ENCODE peak calls at places on chromosomes 4 and X, in five cellular contexts. Q is upper lobe of left lung, G is K562, K is HepG2, F is GM12878. D is an unnamed sample.

GRCh38 chr4:155400893-155401292 is 24.1 kb upstream of the MAP9 start:
- ATAC-seq in Q (no peak), F (no peak), K (no peak), G (no peak), D (no peak)

GRCh38 chr4:140267576-140267975 is 105.9 kb upstream of the SCOC start:
- ATAC-seq in G (no peak), Q (no peak), K (peak; percentile 70), F (no peak), D (no peak)

GRCh38 chr4:17597517-17597916 is 16.9 kb upstream of the MED28 start:
- ATAC-seq in G (peak; percentile 85), K (peak; percentile 92), Q (no peak), F (no peak), D (no peak)

GRCh38 chrX:38806054-38806389 is 4.8 kb downstream of the MID1IP1 start:
- ATAC-seq in K (no peak), Q (no peak), F (peak; percentile 1), G (peak; percentile 1), D (no peak)

GRCh38 chr4:186693159-186693815 is 30.4 kb downstream of the FAT1 start:
- ATAC-seq in G (peak; percentile 76), Q (peak; percentile 88), F (no peak), K (no peak), D (peak; percentile 82)

GRCh38 chr4:155772459-155773195 is 13.8 kb downstream of the GUCY1B1 start:
- ATAC-seq in G (no peak), K (no peak), Q (no peak), F (no peak), D (peak; percentile 25)

GRCh38 chrX:16931371-16931770 is 15.1 kb upstream of the REPS2 start:
- ATAC-seq in G (peak; percentile 80), K (no peak), Q (no peak), F (no peak), D (no peak)

GRCh38 chr4:53960843-53961242 is 103.6 kb downstream of the CHIC2 start:
- ATAC-seq in Q (no peak), F (no peak), K (peak; percentile 86), G (no peak), D (no peak)

GRCh38 chr4:41135761-41136160 is 78.6 kb downstream of the APBB2 start:
- ATAC-seq in F (no peak), Q (peak; percentile 41), K (no peak), G (no peak), D (no peak)

GRCh38 chr4:92047209-92047877 is 256.4 kb upstream of the GRID2 start:
- ATAC-seq in F (no peak), Q (no peak), G (no peak), K (no peak), D (no peak)

GRCh38 chr4:37983951-37984350 is 23.8 kb downstream of the PTTG2 start:
- ATAC-seq in G (no peak), F (no peak), Q (no peak), K (no peak), D (no peak)

GRCh38 chr4:20480161-20480947 is 219.9 kb upstream of the PACRGL start:
- ATAC-seq in G (peak; percentile 73), Q (no peak), K (no peak), F (no peak), D (no peak)

GRCh38 chr4:125243835-125244397 is 70.8 kb upstream of the FAT4 start:
- ATAC-seq in G (no peak), K (no peak), F (no peak), Q (no peak), D (no peak)

GRCh38 chrX:28610746-28611145 is 23.5 kb downstream of the IL1RAPL1 start:
- ATAC-seq in K (no peak), F (no peak), G (no peak), Q (no peak), D (no peak)

GRCh38 chrX:39724544-39724943 is 373.2 kb downstream of the BCOR start:
- ATAC-seq in K (no peak), F (peak; percentile 45), G (peak; percentile 62), Q (no peak), D (no peak)

GRCh38 chrX:24799078-24799477 is 105.4 kb downstream of the POLA1 start:
- ATAC-seq in F (no peak), K (no peak), G (no peak), Q (no peak), D (no peak)

GRCh38 chrX:140766024-140766611 is 56.6 kb downstream of the LINC00632 start:
- ATAC-seq in G (peak; percentile 47), F (peak; percentile 63), Q (peak; percentile 83), K (peak; percentile 39), D (no peak)

GRCh38 chrX:31227250-31227649 is 155.4 kb upstream of the FTHL17 start:
- ATAC-seq in Q (peak; percentile 45), K (peak; percentile 77), F (no peak), G (no peak), D (no peak)

GRCh38 chr4:124883642-124884041 is 171.1 kb upstream of the ANKRD50 start:
- ATAC-seq in G (no peak), K (no peak), Q (no peak), F (no peak), D (no peak)

GRCh38 chr4:176276710-176277109 is 7.7 kb upstream of the ASB5 start:
- ATAC-seq in F (no peak), Q (no peak), K (peak; percentile 24), G (peak; percentile 11), D (no peak)

GRCh38 chr4:113303315-113303714 is 253.9 kb downstream of the ANK2 start:
- ATAC-seq in K (no peak), Q (no peak), F (no peak), G (no peak), D (no peak)

GRCh38 chr4:4377683-4378082 is 9.2 kb upstream of the NSG1 start:
- ATAC-seq in K (no peak), F (no peak), G (peak; percentile 21), Q (peak; percentile 37), D (no peak)

GRCh38 chr4:158161561-158162354 is 11.1 kb downstream of the GASK1B start:
- ATAC-seq in F (no peak), Q (peak; percentile 95), G (no peak), K (no peak), D (peak; percentile 92)
- TF ChIP-seq EP300 in F (no peak), Q (no peak), G (no peak), K (no peak), D (no peak)

DNA sequence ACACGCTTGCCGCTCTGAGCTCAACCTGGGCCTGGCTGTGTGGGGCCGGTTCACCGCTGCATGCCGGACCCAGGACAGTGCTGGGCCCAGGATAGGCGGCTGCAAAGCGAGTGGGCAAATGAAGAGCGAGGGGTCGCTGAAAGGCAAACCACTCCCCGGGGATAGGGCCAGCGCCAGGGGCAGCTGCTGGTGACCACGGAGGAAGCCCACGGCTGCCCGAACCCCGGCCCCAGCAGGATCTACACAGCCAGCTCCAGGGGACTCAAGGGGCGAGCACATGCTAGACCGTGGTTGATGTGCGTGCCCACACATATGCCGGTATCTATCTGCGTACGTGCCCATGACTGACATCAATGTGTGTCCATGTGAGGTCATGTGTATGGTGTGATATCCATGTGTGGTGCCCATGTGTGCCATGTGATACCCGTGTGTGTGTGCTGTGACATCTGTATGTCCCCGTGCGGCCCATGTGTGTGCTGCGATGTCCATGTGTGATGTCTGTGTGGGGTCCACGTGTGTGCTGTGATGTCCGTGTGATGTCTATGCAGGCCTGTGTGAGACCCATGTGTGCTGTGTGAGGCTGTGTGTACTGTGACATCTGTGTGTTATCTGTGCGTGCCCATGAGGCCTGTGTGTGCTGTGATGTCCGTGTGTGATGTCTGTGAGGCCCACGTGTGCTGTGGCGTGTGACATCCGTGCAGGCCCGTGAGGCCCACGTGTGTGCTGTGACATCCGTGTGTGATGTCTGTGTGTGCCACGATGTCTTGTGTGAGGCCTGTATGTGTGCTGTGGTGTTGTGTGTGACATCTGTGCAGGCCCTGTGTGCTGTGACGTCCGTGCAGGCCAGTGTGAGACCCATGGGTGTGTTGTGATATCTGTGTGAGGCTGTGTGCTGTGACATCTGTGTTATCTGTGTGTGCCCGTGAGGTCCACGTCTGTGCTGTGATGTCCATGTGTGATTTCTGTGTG is 24.8 kb downstream of the CTBP1 start:
- ATAC-seq in G (no peak), Q (no peak), K (no peak), F (no peak), D (no peak)
- H3K36me3 ChIP-seq in G (peaks cover 89% of the 10 kb centered on the region), Q (peaks cover 58% of the 10 kb centered on the region), K (peaks cover 32% of the 10 kb centered on the region), F (peaks cover 14% of the 10 kb centered on the region), D (no peaks in the 10 kb centered on the region)

GRCh38 chr4:135244605-135245146 is 1043.1 kb upstream of the PABPC4L start:
- ATAC-seq in G (no peak), Q (no peak), K (no peak), F (no peak), D (no peak)
- TF ChIP-seq EP300 in G (no peak), Q (no peak), K (no peak), F (no peak), D (no peak)

GRCh38 chr4:184386271-184386781 is 88.0 kb downstream of the IRF2 start:
- ATAC-seq in F (no peak), G (peak; percentile 87), Q (no peak), K (no peak), D (no peak)
- H3K36me3 ChIP-seq in F (peaks cover 32% of the 10 kb centered on the region), G (peaks cover 12% of the 10 kb centered on the region), Q (peaks cover 20% of the 10 kb centered on the region), K (peaks cover 14% of the 10 kb centered on the region), D (peaks cover 51% of the 10 kb centered on the region)

DNA sequence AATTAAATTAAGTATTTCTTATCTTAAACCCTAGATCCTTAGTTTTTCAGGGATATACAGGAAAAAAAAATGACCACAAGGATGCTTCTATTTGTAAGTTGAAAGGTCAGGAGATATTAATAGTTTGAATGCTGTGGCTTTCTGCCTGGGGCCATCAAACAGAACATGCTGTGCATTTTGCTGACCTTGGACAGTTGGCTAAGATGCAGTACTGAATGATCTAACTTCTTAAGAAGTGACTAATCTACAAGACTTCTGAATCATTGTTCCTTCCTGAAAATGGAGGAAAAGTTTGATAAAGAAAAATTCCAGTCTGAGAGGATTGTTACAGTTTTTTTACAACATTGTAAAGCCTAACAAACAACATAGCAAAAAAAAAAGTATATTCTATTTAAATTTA is 237.8 kb upstream of the JADE1 start:
- ATAC-seq in Q (peak; percentile 81), F (no peak), K (no peak), G (no peak), D (peak; percentile 77)
- TF ChIP-seq EP300 in Q (no peak), F (no peak), K (no peak), G (no peak), D (no peak)

GRCh38 chrX:71128915-71129765 is 10.7 kb downstream of the MED12 start:
- ATAC-seq in G (peak; percentile 90), F (peak; percentile 98), K (peak; percentile 94), Q (peak; percentile 88), D (peak; percentile 66)
- H3K36me3 ChIP-seq in G (peaks cover 92% of the 10 kb centered on the region), F (peaks cover 8% of the 10 kb centered on the region), K (peaks cover 14% of the 10 kb centered on the region), Q (peaks cover 13% of the 10 kb centered on the region), D (no peaks in the 10 kb centered on the region)